ENCODE peak calls at places on chromosomes 12 and 14, in four cellular contexts. P, N, Z and M are unnamed samples.

GRCh38 chr12:113519464-113520191 is 48.0 kb upstream of the LHX5 start:
- DNase-seq in N (no peak), Z (no peak), P (no peak), M (no peak)

GRCh38 chr14:88516742-88517418 is 37.9 kb downstream of the PTPN21 start:
- DNase-seq in N (no peak), Z (no peak), P (no peak), M (no peak)

GRCh38 chr12:39975374-39975918 is 130.4 kb downstream of the SLC2A13 start:
- DNase-seq in Z (no peak), P (no peak), N (no peak), M (no peak)

GRCh38 chr14:53845813-53846693 is 110.6 kb downstream of the BMP4 start:
- DNase-seq in P (no peak), Z (no peak), N (no peak), M (no peak)

GRCh38 chr14:90275455-90275814 is 19.1 kb downstream of the PSMC1 start:
- DNase-seq in Z (no peak), P (no peak), N (no peak), M (no peak)

GRCh38 chr14:22657861-22658260 is 13.7 kb upstream of the OR6J1 start:
- DNase-seq in P (no peak), N (no peak), Z (no peak), M (no peak)

GRCh38 chr12:55930771-55931316 is at the start of gene DGKA:
- DNase-seq in N (peak), P (no peak), Z (peak), M (no peak)

GRCh38 chr12:5251786-5252185 is 180.1 kb upstream of the NTF3 start:
- DNase-seq in P (no peak), N (no peak), Z (no peak), M (no peak)

GRCh38 chr12:89166525-89166934 is 185.8 kb downstream of the DUSP6 start:
- DNase-seq in Z (no peak), P (no peak), N (no peak), M (no peak)

GRCh38 chr12:65720136-65720535 is 104.1 kb upstream of the HMGA2 start:
- DNase-seq in N (no peak), P (no peak), Z (no peak), M (no peak)

GRCh38 chr12:121331268-121331667 is 20.9 kb downstream of the ANAPC5 start:
- DNase-seq in P (no peak), N (no peak), Z (no peak), M (no peak)

GRCh38 chr14:56487090-56487667 is 92.4 kb upstream of the TMEM260 start:
- DNase-seq in P (no peak), Z (peak), N (no peak), M (no peak)
- TF ChIP-seq CTCF in P (peak), Z (peak), N (no peak), M (peak)

DNA sequence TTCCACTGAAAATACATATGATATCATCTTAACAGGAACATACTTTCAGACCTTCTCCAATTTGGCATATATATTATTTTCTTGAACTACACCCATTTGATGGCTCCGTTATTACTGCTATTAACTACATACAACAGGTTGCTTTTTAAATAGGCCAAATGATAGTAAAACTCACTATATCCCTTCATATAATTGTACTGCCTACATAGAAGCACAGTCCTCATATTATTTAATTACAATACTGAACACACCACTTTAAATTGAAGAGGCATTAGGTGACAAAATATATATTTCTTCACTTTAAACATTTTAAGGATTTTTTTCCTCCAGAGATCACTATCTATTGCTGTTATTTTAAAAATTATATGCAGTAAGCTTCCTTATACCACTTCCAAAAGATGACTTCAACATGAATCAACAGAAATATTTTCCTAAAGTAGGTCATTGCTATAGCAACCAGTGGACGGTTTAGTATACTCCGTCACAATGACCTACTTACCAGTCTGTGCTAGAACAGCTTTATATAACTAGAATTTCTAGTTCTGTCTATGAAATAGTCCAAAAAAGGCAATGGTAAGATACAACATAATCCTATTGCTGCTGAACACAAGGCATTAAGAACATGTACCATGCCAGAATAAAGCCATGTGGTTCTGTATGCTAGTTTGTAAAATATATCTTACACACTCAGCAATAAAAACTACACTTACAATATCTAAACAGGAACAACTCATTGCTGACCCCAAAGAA is 40.5 kb upstream of the MTERF2 start:
- DNase-seq in N (peak), Z (peak), P (no peak), M (peak)
- H3K4me3 ChIP-seq in N (no peak), Z (no peak), P (no peak), M (peak)

GRCh38 chr14:99724939-99725773 is 41.1 kb downstream of the CYP46A1 start:
- DNase-seq in N (no peak), Z (no peak), P (no peak), M (no peak)

GRCh38 chr14:99722741-99723140 is 38.6 kb downstream of the CYP46A1 start:
- DNase-seq in N (no peak), Z (no peak), P (no peak), M (no peak)

GRCh38 chr14:99726538-99727095 is 42.5 kb downstream of the CYP46A1 start:
- DNase-seq in P (peak), N (no peak), Z (no peak), M (no peak)

GRCh38 chr14:99725774-99726537 is 41.9 kb downstream of the CYP46A1 start:
- DNase-seq in P (peak), Z (no peak), N (no peak), M (no peak)

DNA sequence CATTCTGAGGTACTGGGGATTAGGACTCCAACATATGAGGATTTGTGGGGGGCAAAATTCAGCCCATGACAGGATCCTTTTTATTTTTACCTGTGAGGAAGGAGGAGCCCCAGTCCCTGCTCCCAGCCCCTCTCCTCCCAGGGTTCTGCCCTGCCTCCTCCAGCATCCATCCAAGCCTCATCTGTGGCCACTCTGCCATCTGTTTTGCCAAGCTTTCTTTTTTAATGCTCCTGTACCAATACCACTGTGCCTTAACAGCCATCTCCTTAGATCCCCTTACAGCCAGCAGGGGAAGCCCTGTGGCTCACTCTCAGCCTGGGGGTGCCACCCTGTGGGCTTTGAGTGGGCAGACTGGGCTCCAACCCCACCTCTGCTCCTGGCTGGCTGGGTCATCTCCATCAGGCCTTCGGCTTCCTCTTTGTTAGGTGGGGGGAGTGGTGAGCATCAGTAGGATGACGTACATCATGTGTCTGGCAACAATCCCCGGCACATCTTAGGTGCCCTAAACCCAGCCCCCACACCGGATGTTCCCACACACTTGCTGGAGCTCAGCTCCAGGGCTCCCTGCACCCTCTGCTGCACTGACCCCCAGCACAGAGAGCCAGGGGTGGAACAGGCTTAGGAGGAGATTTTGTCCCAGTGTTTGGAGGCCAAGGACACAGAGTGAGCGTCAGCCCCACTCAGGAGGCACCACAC is 40.2 kb downstream of the CYP46A1 start:
- DNase-seq in N (no peak), Z (no peak), P (no peak), M (no peak)
- TF ChIP-seq CTCF in N (no peak), Z (no peak), P (no peak), M (no peak)

DNA sequence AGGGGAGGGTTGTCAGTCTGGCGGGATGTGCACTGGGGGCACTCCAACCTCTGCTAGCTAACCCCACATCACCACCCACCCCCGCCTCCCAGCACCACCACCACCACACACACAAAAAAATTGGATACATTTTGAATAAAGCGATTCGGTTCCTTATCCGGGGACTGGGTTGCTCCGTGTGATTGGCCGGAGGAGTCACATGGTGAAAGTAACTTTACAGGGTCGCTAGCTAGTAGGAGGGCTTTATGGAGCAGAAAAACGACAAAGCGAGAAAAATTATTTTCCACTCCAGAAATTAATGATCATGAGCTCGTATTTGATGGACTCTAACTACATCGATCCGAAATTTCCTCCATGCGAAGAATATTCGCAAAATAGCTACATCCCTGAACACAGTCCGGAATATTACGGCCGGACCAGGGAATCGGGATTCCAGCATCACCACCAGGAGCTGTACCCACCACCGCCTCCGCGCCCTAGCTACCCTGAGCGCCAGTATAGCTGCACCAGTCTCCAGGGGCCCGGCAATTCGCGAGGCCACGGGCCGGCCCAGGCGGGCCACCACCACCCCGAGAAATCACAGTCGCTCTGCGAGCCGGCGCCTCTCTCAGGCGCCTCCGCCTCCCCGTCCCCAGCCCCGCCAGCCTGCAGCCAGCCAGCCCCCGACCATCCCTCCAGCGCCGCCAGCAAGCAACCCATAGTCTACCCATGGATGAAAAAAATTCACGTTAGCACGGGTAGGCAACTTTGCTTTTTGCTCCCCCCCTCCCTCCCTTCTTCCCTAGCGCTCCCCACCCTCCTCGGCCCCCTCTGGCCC is at the start of gene HOXC4:
- DNase-seq in Z (peak), P (no peak), N (no peak), M (no peak)
- H3K4me3 ChIP-seq in Z (peak), P (peak), N (no peak), M (no peak)

DNA sequence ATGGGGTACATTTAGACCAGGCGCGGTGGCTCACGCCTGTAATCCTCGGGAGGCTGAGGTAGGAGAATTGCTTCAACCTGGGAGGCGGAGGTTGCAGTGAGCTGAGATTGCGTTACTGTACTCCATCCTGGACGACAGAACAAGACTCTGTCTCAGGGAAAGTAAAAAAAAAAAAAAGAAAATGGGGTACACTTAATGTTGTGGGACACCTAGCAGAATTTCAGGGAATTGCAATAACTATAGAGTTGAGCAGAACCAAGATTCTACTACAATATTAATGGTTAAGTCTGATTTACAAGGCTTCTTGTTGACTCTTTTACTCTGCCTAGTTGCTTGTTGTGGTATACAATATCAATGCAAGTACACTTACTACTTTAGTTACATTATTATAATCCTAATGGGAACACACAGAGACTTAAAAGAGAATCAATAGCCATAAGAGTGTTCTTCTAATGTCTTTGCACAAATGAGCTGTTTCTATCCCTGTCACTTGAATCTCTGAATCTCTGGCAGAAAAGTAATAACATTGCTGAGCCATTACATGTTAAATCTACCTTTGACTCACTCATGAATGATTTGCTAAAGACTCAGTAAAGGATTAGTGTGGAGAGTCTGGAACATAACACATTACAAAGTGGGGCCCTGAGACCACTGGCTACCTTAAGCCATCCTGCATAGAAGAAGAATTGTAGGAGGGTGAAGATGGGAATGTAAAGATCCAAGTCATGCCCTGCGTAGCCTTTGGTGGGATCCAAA is 22.7 kb downstream of the BEST3 start:
- DNase-seq in Z (no peak), P (no peak), N (no peak), M (no peak)
- TF ChIP-seq CTCF in Z (peak), P (no peak), N (no peak), M (no peak)

GRCh38 chr12:24952389-24952788 is 3.5 kb upstream of the BCAT1 start:
- DNase-seq in P (no peak), N (no peak), Z (no peak), M (no peak)
- H3K4me3 ChIP-seq in P (no peak), N (no peak), Z (no peak), M (no peak)

DNA sequence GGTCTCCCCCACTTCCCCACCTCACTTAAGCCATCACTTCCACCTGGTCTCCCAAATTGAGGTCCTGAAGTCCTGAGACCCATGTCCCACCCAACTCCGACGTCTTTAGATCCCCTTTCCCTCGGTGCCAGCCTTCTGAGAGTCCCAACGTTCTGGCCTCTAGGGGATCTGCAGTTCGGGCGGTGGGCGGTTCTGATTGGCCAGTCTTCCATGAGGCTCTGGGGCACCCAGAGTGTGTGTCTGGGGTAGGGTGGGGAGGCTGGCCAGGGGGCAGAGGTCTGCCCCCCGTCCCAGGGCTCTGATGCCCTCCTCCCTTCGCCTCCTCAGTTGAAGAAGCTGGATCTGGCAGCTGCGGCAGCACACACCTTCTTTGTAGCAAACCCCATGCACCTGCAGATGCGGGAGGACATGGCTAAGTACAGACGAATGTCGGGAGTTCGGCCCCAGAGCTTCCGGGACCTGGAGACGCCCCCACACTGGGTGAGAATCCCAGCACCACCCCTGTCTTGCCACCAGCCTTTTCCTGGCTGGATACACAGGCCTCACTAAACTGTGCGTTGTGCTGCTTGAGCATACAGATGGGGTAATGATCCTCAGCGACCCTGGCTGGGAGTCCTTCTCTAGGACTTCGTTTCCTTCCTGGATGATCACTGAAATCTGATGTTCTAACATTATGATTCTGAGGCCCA is 1.5 kb downstream of the P3H3 start:
- DNase-seq in Z (peak), N (no peak), P (no peak), M (no peak)
- TF ChIP-seq CTCF in Z (peak), N (no peak), P (no peak), M (no peak)

DNA sequence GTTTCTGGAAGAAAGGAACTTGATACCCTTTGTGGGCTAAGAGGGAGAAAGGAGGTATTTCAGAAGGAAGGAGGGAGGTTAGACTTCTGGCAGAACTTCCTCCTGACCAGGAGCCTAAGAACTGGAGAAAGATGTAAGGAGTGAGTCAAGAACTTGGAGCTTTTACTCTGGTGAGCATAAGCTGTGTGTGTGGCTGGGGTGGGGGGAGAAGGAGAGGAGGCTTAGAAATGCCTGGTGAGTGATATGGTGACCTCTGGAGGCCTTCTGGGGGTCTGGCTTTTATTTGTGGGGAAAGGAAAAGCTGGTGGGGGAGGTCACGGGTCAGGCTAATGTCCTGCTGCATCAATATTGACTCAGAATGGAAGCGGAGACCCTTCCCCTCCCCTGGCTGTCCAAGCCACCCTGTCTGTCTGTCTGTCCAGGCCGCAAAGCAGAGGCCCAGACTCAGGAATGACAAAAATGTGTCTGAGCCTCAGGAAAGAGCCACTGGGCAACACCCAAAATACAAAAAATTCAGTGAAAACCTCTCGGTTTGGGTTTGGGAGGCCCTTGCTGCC is 4.8 kb downstream of the LRP1 start:
- DNase-seq in P (no peak), N (no peak), Z (no peak), M (no peak)
- H3K4me3 ChIP-seq in P (no peak), N (no peak), Z (no peak), M (no peak)

GRCh38 chr12:83796527-83796926 is 1109.8 kb downstream of the TMTC2 start:
- DNase-seq in Z (no peak), N (no peak), P (no peak), M (no peak)

GRCh38 chr12:83800022-83800421 is 1112.6 kb downstream of the SLC6A15 start:
- DNase-seq in N (no peak), Z (no peak), P (no peak), M (no peak)

GRCh38 chr12:83805137-83805818 is 1107.3 kb downstream of the SLC6A15 start:
- DNase-seq in N (no peak), Z (no peak), P (no peak), M (no peak)

GRCh38 chr12:83805873-83806272 is 1106.7 kb downstream of the SLC6A15 start:
- DNase-seq in P (no peak), Z (no peak), N (no peak), M (peak)

DNA sequence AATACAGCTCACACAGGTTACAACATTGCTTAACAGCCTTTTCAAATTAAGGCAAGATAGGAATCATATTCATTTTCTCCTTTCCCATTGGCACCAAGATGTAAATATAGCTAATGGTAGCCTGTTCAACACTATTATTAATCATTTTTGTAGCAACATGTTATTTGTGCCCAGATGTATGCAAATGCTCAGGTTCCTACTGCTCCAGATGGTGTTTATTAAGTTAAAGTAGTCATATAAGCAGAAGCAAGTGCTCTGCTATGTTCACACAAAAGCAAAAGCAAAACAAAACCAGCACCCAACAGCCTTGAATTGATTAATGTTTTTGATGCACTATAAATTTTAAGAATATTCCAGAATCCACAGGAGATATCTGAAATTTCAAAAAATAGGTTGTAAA is 1110.6 kb downstream of the SLC6A15 start:
- DNase-seq in Z (no peak), P (no peak), N (no peak), M (no peak)
- TF ChIP-seq CTCF in Z (no peak), P (no peak), N (no peak), M (no peak)